ENCODE peak calls at places on chromosomes 5 and 9, in eight cellular contexts. Z, Y, Q, A, P, U, R and X are unnamed samples.

GRCh38 chr5:109857405-109858031 is 167.8 kb downstream of the MAN2A1 start:
- DNase-seq in Z (no peak), Y (no peak), Q (no peak), A (no peak), P (no peak), U (no peak), R (no peak), X (no peak)

GRCh38 chr9:105223544-105224140 is 20.8 kb upstream of the SLC44A1 start:
- DNase-seq in Z (no peak), Y (no peak), Q (no peak), A (no peak), P (no peak), U (no peak), R (no peak), X (no peak)

GRCh38 chr5:40679998-40680681 is 425 bp downstream of the PTGER4 start:
- DNase-seq in Z (no peak), Y (no peak), Q (no peak), A (peak), P (no peak), U (no peak), R (no peak), X (no peak)

GRCh38 chr9:137672907-137673791 is 54.3 kb downstream of the EHMT1 start:
- DNase-seq in Z (peak), Y (peak), Q (peak), A (peak), P (peak), U (peak), R (no peak), X (peak)

GRCh38 chr9:68546596-68547390 is 6.1 kb upstream of the TMEM252 start:
- DNase-seq in Z (no peak), Y (no peak), Q (no peak), A (no peak), P (no peak), U (no peak), R (no peak), X (no peak)

GRCh38 chr5:45677524-45677923 is 18.7 kb downstream of the HCN1 start:
- DNase-seq in Z (no peak), Y (no peak), Q (no peak), A (no peak), P (no peak), U (no peak), R (no peak), X (no peak)

GRCh38 chr5:43602456-43602817 is 543 bp upstream of the NNT start:
- DNase-seq in Z (peak), Y (peak), Q (no peak), A (peak), P (no peak), U (peak), R (no peak), X (peak)

GRCh38 chr9:13569706-13570423 is 290.4 kb upstream of the MPDZ start:
- DNase-seq in Z (no peak), Y (no peak), Q (no peak), A (no peak), P (no peak), U (no peak), R (no peak), X (no peak)

GRCh38 chr5:15003511-15003920 is 131.9 kb upstream of the ANKH start:
- DNase-seq in Z (peak), Y (peak), Q (peak), A (peak), P (peak), U (peak), R (peak), X (peak)